ENCODE peak calls at places on chromosomes 11 and 22, in four cellular contexts. J is AG10803, Z is HL-60, V is uterus. N is an unnamed sample.

GRCh38 chr11:58576792-58577440 is 1.3 kb upstream of the LPXN start:
- DNase-seq in J (peak), Z (no peak), V (no peak), N (peak)

GRCh38 chr22:47095395-47096122 is 333.1 kb downstream of the TBC1D22A start:
- DNase-seq in J (no peak), Z (no peak), V (no peak), N (no peak)

GRCh38 chr11:115222218-115222862 is 281.9 kb downstream of the CADM1 start:
- DNase-seq in Z (no peak), V (no peak), J (peak), N (peak)

GRCh38 chr11:133978816-133979215 is 22.0 kb upstream of the IGSF9B start:
- DNase-seq in J (peak), Z (no peak), V (no peak), N (no peak)

GRCh38 chr11:134819026-134819425 is 407.0 kb upstream of the B3GAT1 start:
- DNase-seq in J (no peak), V (no peak), Z (no peak), N (no peak)

GRCh38 chr11:63371396-63371795 is 1.8 kb downstream of the SLC22A9 start:
- DNase-seq in Z (no peak), J (no peak), V (no peak), N (no peak)

GRCh38 chr22:23822101-23822671 is 16.6 kb downstream of the DERL3 start:
- DNase-seq in V (no peak), Z (no peak), J (no peak), N (no peak)

GRCh38 chr11:62687508-62688396 is 1.6 kb downstream of the LRRN4CL start:
- DNase-seq in V (no peak), Z (no peak), J (no peak), N (no peak)

GRCh38 chr11:111438846-111439520 is 59.9 kb upstream of the POU2AF1 start:
- DNase-seq in V (no peak), Z (no peak), J (no peak), N (no peak)

GRCh38 chr11:37963440-37963839 is 1365.4 kb upstream of the RAG2 start:
- DNase-seq in J (no peak), V (no peak), Z (no peak), N (no peak)

GRCh38 chr11:29518389-29519174 is 498.2 kb downstream of the KCNA4 start:
- DNase-seq in J (no peak), V (no peak), Z (peak), N (no peak)

GRCh38 chr11:64298966-64299846 is 952 bp upstream of the CATSPERZ start:
- DNase-seq in V (peak), Z (no peak), J (peak), N (peak)

GRCh38 chr11:45400594-45400993 is 114.5 kb upstream of the SYT13 start:
- DNase-seq in Z (no peak), J (peak), V (no peak), N (peak)

GRCh38 chr11:8017894-8018741 is 31.0 kb downstream of the EIF3F start:
- DNase-seq in V (no peak), J (peak), Z (no peak), N (peak)

GRCh38 chr11:14645247-14645912 is 1.8 kb downstream of the PDE3B start:
- DNase-seq in V (no peak), Z (no peak), J (peak), N (no peak)

GRCh38 chr22:39007177-39007576 is 6.9 kb upstream of the APOBEC3C start:
- DNase-seq in Z (no peak), J (no peak), V (no peak), N (no peak)

GRCh38 chr22:38997518-38997917 is 15.4 kb downstream of the APOBEC3B start:
- DNase-seq in J (no peak), V (no peak), Z (no peak), N (no peak)

DNA sequence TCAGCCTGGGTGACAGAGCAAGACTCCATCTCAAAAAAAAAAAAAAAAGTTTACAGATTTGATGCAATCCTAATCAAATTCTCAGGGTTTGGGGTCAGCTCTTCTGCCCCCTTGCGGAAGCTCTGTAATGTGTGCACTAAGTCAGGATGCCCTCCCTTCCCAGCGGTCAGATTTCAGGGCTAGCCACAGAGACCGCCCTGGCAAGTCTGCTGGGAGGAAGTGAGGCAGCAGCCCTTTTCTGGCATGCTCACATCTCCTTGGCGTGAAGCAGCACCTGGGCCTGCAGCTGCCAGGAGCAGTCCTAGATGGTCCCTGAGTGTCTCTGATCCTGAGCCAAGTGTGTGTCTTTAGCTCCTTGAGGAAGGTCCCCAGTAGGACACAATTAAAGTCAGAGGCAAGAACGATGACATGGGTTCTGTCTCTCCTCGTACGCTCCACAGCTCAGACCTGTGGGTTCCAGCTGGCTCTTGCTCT is 10.9 kb upstream of the APOBEC3C start:
- DNase-seq in V (peak), Z (peak), J (peak), N (peak)
- H3K4me3 ChIP-seq in V (no peak), Z (no peak), J (no peak), N (no peak)

GRCh38 chr11:118305726-118306125 is 1.2 kb downstream of the CD3E start:
- DNase-seq in J (no peak), Z (no peak), V (no peak), N (no peak)
- TF ChIP-seq CTCF in J (no peak), Z (no peak), V (no peak), N (no peak)

DNA sequence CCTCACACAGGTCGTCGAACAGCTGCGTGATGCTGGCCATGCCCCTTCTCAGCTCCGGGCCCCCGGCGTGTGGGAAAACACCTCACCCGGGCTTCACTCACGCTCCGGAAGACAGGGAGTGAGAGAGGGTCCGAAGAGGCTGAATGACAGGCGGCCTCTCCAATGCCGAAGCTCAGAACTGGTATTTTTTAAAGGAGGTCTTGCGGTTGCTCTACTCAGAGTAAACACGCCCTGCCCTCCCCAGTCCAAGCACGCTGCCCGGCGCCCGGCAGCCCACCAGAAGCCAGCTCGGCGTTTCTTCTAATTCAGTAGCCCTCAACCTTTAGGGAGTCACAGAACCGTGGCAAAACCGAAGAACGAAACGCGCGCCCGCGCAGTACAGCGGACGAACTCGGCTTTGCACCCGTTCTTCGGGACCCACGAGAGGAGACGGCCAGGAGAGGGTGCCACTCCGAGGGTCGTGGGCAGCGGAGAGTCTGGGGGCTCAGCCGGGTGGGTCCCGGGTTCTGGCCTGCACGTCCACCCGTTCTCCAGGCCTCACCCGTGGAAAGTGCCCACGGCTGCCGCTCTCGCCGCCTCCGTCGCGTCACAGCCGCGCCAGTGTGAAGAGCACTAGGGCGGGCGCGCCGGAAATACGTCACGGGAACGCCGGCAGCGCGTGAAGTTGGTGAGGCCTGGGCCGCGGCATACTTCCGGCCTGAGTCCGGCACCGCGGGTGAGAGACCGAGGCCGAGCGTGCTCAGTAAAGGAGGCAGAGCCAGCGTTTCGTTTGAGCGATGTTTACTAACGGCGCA is at the start of gene TUBGCP6:
- DNase-seq in V (peak), J (peak), Z (peak), N (peak)
- H3K4me3 ChIP-seq in V (peak), J (peak), Z (peak), N (peak)

GRCh38 chr22:29204617-29205183 is 996 bp upstream of the EMID1 start:
- DNase-seq in Z (no peak), V (no peak), J (no peak), N (no peak)

GRCh38 chr22:29207231-29207550 is 1.5 kb downstream of the EMID1 start:
- DNase-seq in Z (no peak), J (no peak), V (no peak), N (no peak)

GRCh38 chr22:29205260-29205597 is 467 bp upstream of the EMID1 start:
- DNase-seq in J (no peak), Z (no peak), V (no peak), N (no peak)

GRCh38 chr22:29206372-29207230 is 905 bp downstream of the EMID1 start:
- DNase-seq in J (no peak), Z (no peak), V (no peak), N (no peak)

GRCh38 chr22:29205598-29206371 is at the start of gene EMID1:
- DNase-seq in V (peak), J (no peak), Z (no peak), N (peak)
- TF ChIP-seq CTCF in V (peak), J (peak), Z (no peak), N (peak)

DNA sequence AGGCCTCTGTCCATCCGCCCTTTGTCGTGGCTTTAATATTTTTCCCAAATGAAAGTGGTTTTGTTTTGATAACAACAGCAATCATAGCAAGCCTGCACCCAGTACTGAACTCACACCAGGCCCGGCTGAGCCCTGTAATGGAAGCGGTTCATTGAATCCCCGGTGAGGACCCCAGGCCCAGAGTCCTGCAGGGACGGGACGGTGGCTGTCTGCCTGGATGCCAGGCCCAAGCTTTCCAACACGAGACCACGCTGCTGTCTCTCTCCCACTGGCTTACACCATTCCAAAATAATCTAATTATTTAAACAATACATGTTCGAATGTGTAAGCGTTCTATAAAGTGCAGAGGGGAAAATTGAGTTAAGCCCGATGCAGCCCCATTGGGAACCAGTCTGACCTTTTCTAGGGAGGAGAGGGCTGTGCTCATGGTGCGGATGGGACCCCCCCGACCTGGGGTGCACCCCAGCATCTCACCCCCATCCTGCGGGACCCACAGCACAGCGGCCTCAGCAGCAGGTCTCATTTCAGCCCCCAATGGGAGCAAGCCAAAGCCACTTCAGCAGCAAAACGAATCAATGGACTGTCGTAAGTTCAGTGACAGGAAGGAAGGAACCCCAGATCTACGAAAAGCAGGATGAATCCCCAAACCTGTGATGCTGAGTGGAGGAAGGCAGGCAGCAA is 1046.9 kb downstream of the BRD1 start:
- DNase-seq in Z (no peak), J (no peak), V (no peak), N (no peak)
- H3K4me3 ChIP-seq in Z (no peak), J (no peak), V (no peak), N (no peak)

GRCh38 chr11:131179867-131180266 is 190.5 kb upstream of the NTM start:
- DNase-seq in Z (no peak), J (no peak), V (no peak), N (no peak)
- TF ChIP-seq CTCF in Z (no peak), J (no peak), V (no peak), N (no peak)

GRCh38 chr11:34266090-34266912 is 91.5 kb downstream of the ABTB2 start:
- DNase-seq in Z (peak), J (peak), V (peak), N (peak)
- H3K4me3 ChIP-seq in Z (no peak), J (no peak), V (no peak), N (no peak)

GRCh38 chr11:1025410-1026162 is 10.9 kb downstream of the MUC6 start:
- DNase-seq in Z (no peak), V (no peak), J (no peak), N (no peak)

GRCh38 chr11:1024597-1025409 is 11.7 kb downstream of the MUC6 start:
- DNase-seq in V (no peak), Z (no peak), J (no peak), N (no peak)

GRCh38 chr11:1022908-1023810 is 13.4 kb downstream of the MUC6 start:
- DNase-seq in Z (no peak), J (no peak), V (no peak), N (no peak)

GRCh38 chr11:1022411-1022810 is 14.1 kb downstream of the MUC6 start:
- DNase-seq in V (no peak), Z (no peak), J (no peak), N (no peak)

GRCh38 chr11:1023811-1024596 is 12.5 kb downstream of the MUC6 start:
- DNase-seq in J (no peak), V (no peak), Z (no peak), N (no peak)
- TF ChIP-seq CTCF in J (no peak), V (no peak), Z (no peak), N (no peak)

GRCh38 chr22:22043296-22044078 is 60.9 kb upstream of the TOP3B start:
- DNase-seq in V (no peak), Z (no peak), J (no peak), N (no peak)
- H3K4me3 ChIP-seq in V (no peak), Z (no peak), J (no peak), N (no peak)